ENCODE peak calls at places on chromosomes 7 and 10, in ten cellular contexts. A, T, H, D, S, B, L, R, I and Z are unnamed samples. For H3K27me3, the result is how much of the 10 kb centered on the place peaks cover.

GRCh38 chr7:149670288-149670687 is 103.1 kb downstream of the ZNF467 start:
- DNase-seq in L (peak), B (no peak), I (no peak), T (no peak), S (no peak), A (no peak), R (no peak), H (no peak), D (peak), Z (no peak)

GRCh38 chr10:42781893-42782445 is 626 bp upstream of the BMS1 start:
- DNase-seq in D (no peak), R (no peak), T (no peak), B (no peak), S (no peak), A (peak), L (peak), H (no peak), I (no peak), Z (no peak)

GRCh38 chr10:99396471-99396870 is 34.0 kb downstream of the GOT1 start:
- DNase-seq in A (no peak), S (no peak), L (no peak), H (no peak), B (no peak), D (no peak), I (no peak), T (no peak), R (no peak), Z (no peak)

GRCh38 chr7:19663816-19664531 is 44.9 kb downstream of the POLR1F start:
- DNase-seq in S (no peak), T (no peak), D (no peak), H (peak), B (no peak), I (no peak), L (no peak), A (no peak), R (no peak), Z (no peak)

GRCh38 chr10:68446179-68446578 is 25.6 kb downstream of the DNA2 start:
- DNase-seq in L (no peak), T (no peak), H (no peak), R (no peak), I (no peak), A (no peak), B (no peak), S (no peak), D (no peak), Z (no peak)

GRCh38 chr10:8035641-8036520 is 18.6 kb upstream of the GATA3 start:
- DNase-seq in D (peak), B (peak), T (peak), I (no peak), S (no peak), L (no peak), A (no peak), R (no peak), H (no peak), Z (no peak)

GRCh38 chr7:157658851-157659412 is 322.1 kb downstream of the DNAJB6 start:
- DNase-seq in L (no peak), B (no peak), H (no peak), D (no peak), A (no peak), S (no peak), T (peak), I (no peak), R (no peak), Z (no peak)

GRCh38 chr7:77910124-77910523 is 111.6 kb downstream of the PHTF2 start:
- DNase-seq in R (no peak), B (peak), H (no peak), D (no peak), T (no peak), S (no peak), A (no peak), L (no peak), I (no peak), Z (no peak)

GRCh38 chr10:17765602-17766001 is 13.6 kb downstream of the TMEM236 start:
- DNase-seq in I (no peak), D (no peak), T (no peak), A (no peak), L (no peak), B (no peak), R (no peak), S (no peak), H (no peak), Z (no peak)

GRCh38 chr10:30051220-30051619 is 8.2 kb downstream of the JCAD start:
- DNase-seq in R (no peak), S (no peak), I (no peak), A (no peak), H (no peak), B (no peak), D (no peak), L (no peak), T (no peak), Z (no peak)

GRCh38 chr10:103805781-103806180 is 49.6 kb downstream of the SH3PXD2A start:
- DNase-seq in H (no peak), D (no peak), L (no peak), B (no peak), I (no peak), A (no peak), S (no peak), T (no peak), R (no peak), Z (no peak)

GRCh38 chr7:12244694-12245093 is 33.6 kb downstream of the TMEM106B start:
- DNase-seq in L (no peak), B (no peak), H (no peak), I (no peak), T (no peak), A (no peak), R (no peak), D (no peak), S (no peak), Z (no peak)

GRCh38 chr10:79507436-79508167 is 4.7 kb upstream of the EIF5AL1 start:
- DNase-seq in L (no peak), B (no peak), T (no peak), R (no peak), D (no peak), S (no peak), I (no peak), H (no peak), A (no peak), Z (no peak)

GRCh38 chr7:106964455-106964854 is 80.0 kb upstream of the PRKAR2B start:
- DNase-seq in T (no peak), D (no peak), I (no peak), A (no peak), L (no peak), R (no peak), S (no peak), B (peak), H (no peak), Z (no peak)

GRCh38 chr7:20133803-20134202 is 83.4 kb downstream of the MACC1 start:
- DNase-seq in H (no peak), R (no peak), S (no peak), D (no peak), B (no peak), T (no peak), L (no peak), A (no peak), I (no peak), Z (no peak)

GRCh38 chr10:75469018-75469616 is 37.7 kb downstream of the LRMDA start:
- DNase-seq in H (peak), B (no peak), R (no peak), A (peak), T (no peak), I (no peak), S (peak), L (peak), D (no peak), Z (no peak)

GRCh38 chr7:7706556-7706955 is 11.9 kb downstream of the RPA3 start:
- DNase-seq in A (no peak), I (no peak), D (no peak), T (no peak), R (no peak), B (no peak), H (no peak), L (no peak), S (no peak), Z (no peak)

GRCh38 chr10:33703897-33704825 is 369.7 kb upstream of the NRP1 start:
- DNase-seq in B (no peak), A (no peak), I (no peak), D (peak), R (no peak), L (no peak), T (no peak), S (no peak), H (peak), Z (no peak)

GRCh38 chr7:41110186-41110585 is 592.7 kb downstream of the INHBA start:
- DNase-seq in D (no peak), A (no peak), I (no peak), L (no peak), S (peak), H (peak), R (no peak), T (no peak), B (no peak), Z (no peak)

GRCh38 chr7:80760292-80760691 is 121.8 kb downstream of the CD36 start:
- DNase-seq in T (no peak), A (no peak), I (no peak), S (no peak), R (no peak), B (peak), H (no peak), L (no peak), D (no peak), Z (no peak)

GRCh38 chr7:19944363-19945120 is 171.1 kb upstream of the TMEM196 start:
- DNase-seq in B (no peak), A (no peak), I (no peak), T (no peak), L (no peak), H (peak), R (no peak), D (no peak), S (no peak), Z (no peak)

GRCh38 chr7:140904081-140904480 is 20.6 kb downstream of the BRAF start:
- DNase-seq in B (no peak), I (no peak), A (no peak), R (no peak), H (peak), S (peak), T (no peak), L (no peak), D (no peak), Z (no peak)

GRCh38 chr10:98415710-98416077 is 712 bp upstream of the PYROXD2 start:
- DNase-seq in A (no peak), H (no peak), D (no peak), T (no peak), I (no peak), R (no peak), B (no peak), S (no peak), L (no peak), Z (no peak)

GRCh38 chr10:122688293-122688989 is 11.2 kb downstream of the C10orf120 start:
- DNase-seq in T (peak), H (peak), R (no peak), A (no peak), L (no peak), B (peak), I (no peak), D (peak), S (peak), Z (no peak)

GRCh38 chr7:46603780-46604725 is 683.0 kb upstream of the IGFBP3 start:
- DNase-seq in T (no peak), S (peak), I (no peak), H (no peak), L (peak), D (peak), R (no peak), B (no peak), A (peak), Z (peak)

GRCh38 chr7:151570366-151570915 is 50.7 kb upstream of the RHEB start:
- DNase-seq in R (no peak), A (no peak), I (no peak), L (no peak), H (no peak), D (no peak), T (no peak), B (no peak), S (no peak), Z (no peak)

GRCh38 chr7:108007280-108007679 is 4.3 kb upstream of the LAMB1 start:
- DNase-seq in T (no peak), A (no peak), B (no peak), S (no peak), R (no peak), D (no peak), I (no peak), L (no peak), H (no peak), Z (no peak)

GRCh38 chr7:98294798-98295382 is 13.4 kb downstream of the BRI3 start:
- DNase-seq in S (peak), D (peak), L (no peak), T (peak), R (no peak), I (no peak), H (peak), A (peak), B (peak), Z (no peak)

GRCh38 chr7:127347567-127348246 is 44.8 kb downstream of the ZNF800 start:
- DNase-seq in I (no peak), R (peak), D (peak), H (peak), T (peak), B (peak), A (peak), L (peak), S (peak), Z (peak)
- H3K27me3 ChIP-seq in I (under half), R (under half), D (under half), H (under half), T (under half), B (under half), A (under half), L (under half), S (under half), Z (under half)

DNA sequence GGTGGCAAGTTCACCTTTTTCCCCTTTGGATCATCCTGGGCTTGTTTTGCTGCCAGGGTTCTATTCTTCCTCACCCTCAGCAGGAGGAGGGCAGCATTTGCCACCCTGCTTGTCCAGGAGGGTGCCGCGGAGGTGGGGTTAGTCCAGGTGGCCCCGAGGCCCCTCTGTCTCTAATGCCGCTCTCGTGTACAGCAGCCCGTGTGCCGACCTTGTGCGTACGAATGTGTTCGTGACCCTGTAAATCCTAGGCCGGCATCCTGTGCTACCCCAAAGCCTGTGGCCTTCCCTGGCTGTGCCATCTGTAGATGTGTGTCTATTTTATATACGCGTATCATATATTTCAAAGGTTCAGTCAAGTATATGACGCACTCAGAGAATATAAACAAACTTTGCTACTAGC is 10.6 kb downstream of the IQCE start:
- DNase-seq in L (no peak), B (no peak), T (no peak), D (no peak), A (no peak), R (no peak), H (no peak), S (no peak), I (no peak), Z (no peak)
- H3K27me3 ChIP-seq in L (under half), B (under half), T (under half), D (under half), A (under half), R (under half), H (under half), S (under half), I (under half), Z (under half)

GRCh38 chr7:156234666-156235494 is 405.7 kb upstream of the RNF32 start:
- DNase-seq in B (no peak), L (no peak), H (no peak), I (no peak), A (no peak), T (no peak), R (no peak), D (no peak), S (no peak), Z (no peak)
- H3K27me3 ChIP-seq in B (under half), L (under half), H (under half), I (under half), A (under half), T (under half), R (under half), D (under half), S (under half), Z (under half)

GRCh38 chr10:128711776-128712175 is 585.6 kb upstream of the MKI67 start:
- DNase-seq in H (no peak), I (no peak), B (no peak), L (no peak), S (no peak), R (no peak), D (no peak), T (no peak), A (no peak), Z (no peak)
- H3K27me3 ChIP-seq in H (under half), I (under half), B (under half), L (under half), S (under half), R (under half), D (under half), T (under half), A (under half), Z (under half)

GRCh38 chr7:27252935-27253333 is 10.3 kb downstream of the EVX1 start:
- DNase-seq in B (no peak), L (no peak), R (no peak), S (no peak), D (no peak), H (no peak), A (no peak), T (peak), I (no peak), Z (no peak)
- H3K27me3 ChIP-seq in B (half or more), L (under half), R (under half), S (half or more), D (half or more), H (under half), A (under half), T (half or more), I (half or more), Z (under half)

GRCh38 chr10:117471344-117471874 is 71.1 kb upstream of the EMX2 start:
- DNase-seq in H (no peak), I (no peak), D (no peak), S (no peak), R (no peak), T (no peak), L (no peak), B (no peak), A (no peak), Z (no peak)
- H3K27me3 ChIP-seq in H (under half), I (under half), D (under half), S (under half), R (under half), T (under half), L (under half), B (under half), A (under half), Z (under half)

GRCh38 chr7:103984050-103984449 is 5.4 kb downstream of the RELN start:
- DNase-seq in D (no peak), A (no peak), R (no peak), T (no peak), L (no peak), S (no peak), H (no peak), I (no peak), B (no peak), Z (no peak)
- H3K27me3 ChIP-seq in D (under half), A (under half), R (under half), T (under half), L (under half), S (under half), H (under half), I (under half), B (under half), Z (under half)

DNA sequence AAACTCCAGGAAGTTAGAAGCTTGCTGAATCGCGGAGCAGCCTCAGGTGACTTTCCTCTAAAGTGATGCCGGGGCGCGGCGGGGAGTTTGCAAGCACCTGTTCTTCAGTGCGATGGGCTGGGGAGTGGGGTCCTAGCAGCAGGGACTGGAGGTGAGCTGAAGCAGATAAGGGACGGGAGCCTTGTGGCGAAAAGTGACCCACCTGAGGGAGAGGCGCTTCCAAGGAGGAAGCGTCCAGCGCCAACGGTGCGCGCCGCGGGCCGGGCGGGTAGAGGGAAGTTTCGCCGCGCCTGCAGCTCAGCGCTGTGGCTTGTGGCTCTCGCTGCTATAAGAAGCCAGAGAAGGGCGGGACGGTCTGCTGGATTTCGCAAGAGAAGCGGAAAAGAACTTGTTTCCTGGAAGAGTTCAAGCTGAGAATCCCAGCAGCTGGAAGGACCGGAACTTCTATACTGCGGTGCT is at the start of gene STEAP4:
- DNase-seq in B (peak), D (peak), H (peak), R (no peak), A (peak), T (peak), I (peak), L (peak), S (peak), Z (peak)
- H3K27me3 ChIP-seq in B (under half), D (under half), H (under half), R (under half), A (under half), T (under half), I (under half), L (under half), S (under half), Z (under half)

DNA sequence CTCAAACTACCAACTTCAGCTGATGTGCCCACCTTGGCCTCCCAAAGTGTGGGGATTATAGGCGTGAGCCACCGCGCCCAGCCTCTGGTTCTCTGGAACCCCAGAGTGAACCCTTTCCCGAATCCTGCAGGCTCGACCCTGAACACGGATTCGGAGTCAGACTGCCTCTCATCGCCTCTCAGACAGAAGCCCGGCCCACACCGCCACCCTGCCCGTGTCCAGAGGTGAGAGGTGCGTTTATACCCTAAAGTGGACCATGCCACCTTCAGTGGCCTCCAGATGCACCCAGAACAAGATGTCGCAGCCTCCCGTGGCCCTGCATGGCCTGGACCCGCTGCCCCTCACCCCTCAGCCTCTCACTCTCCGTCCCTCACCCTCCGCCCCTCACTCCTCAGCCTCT is 64.9 kb upstream of the GNA12 start:
- DNase-seq in R (no peak), S (no peak), D (no peak), T (no peak), L (no peak), A (no peak), H (no peak), I (no peak), B (no peak), Z (no peak)
- H3K27me3 ChIP-seq in R (under half), S (under half), D (under half), T (under half), L (under half), A (under half), H (under half), I (under half), B (under half), Z (under half)